ENCODE peak calls at places on chromosomes 11 and 22, in four cellular contexts. M is endodermal cell, R is fibroblast of lung, E is IMR-90. L is an unnamed sample.

GRCh38 chr11:61359541-61359940 is 2.1 kb downstream of the CYB561A3 start:
- DNase-seq in E (no peak), M (no peak), R (no peak), L (peak)

GRCh38 chr11:62004473-62004872 is 37.0 kb upstream of the FTH1 start:
- DNase-seq in R (peak), M (no peak), E (peak), L (peak)

GRCh38 chr22:48713266-48714205 is 1114.1 kb downstream of the BRD1 start:
- DNase-seq in R (no peak), M (peak), E (no peak), L (no peak)

GRCh38 chr22:47154621-47155081 is 392.2 kb downstream of the TBC1D22A start:
- DNase-seq in E (peak), M (no peak), R (peak), L (no peak)

GRCh38 chr22:26666035-26666338 is 8.6 kb downstream of the MIAT start:
- DNase-seq in M (no peak), E (peak), R (no peak), L (no peak)

GRCh38 chr11:9901931-9902330 is 238.1 kb downstream of the SWAP70 start:
- DNase-seq in M (no peak), E (no peak), R (no peak), L (no peak)

GRCh38 chr22:28477556-28477955 is 202.1 kb downstream of the TTC28 start:
- DNase-seq in E (no peak), M (no peak), R (no peak), L (no peak)

GRCh38 chr11:121291896-121292502 is 572 bp upstream of the SC5D start:
- DNase-seq in R (no peak), M (no peak), E (peak), L (no peak)

GRCh38 chr22:39543095-39543494 is 10.5 kb upstream of the RPS19BP1 start:
- DNase-seq in E (peak), R (no peak), M (peak), L (no peak)
- TF ChIP-seq CTCF in E (peak), R (peak), M (peak), L (peak)

DNA sequence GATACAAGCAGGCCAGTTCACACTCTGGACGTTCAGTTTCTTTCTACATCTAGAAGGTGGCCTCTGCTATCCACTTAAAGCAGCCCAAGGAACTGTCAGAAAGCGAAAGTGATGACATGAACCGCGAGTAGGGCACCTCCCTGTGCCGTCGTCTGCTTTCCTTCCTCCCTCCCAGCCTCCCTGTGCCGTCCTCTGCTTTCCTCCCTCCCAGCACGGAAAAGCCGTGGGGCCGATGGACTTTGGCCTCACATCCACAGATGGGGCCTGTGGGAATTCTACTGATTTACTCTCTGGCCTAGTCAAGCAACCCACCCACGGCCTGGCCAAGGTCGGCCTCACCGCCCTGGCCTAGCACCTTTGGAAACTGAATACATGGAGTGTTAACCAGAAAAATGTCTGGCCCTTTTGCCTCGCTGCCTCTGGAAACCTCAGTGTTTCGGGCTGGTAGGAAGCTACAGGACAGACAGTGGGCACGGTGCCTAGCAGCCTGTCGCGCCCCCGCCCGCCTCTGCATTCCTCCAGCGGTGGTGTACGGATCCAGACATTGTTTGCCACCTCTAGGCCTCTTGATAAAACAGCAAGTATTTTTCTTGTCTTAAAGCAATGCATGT is 14.2 kb downstream of the PEX26 start:
- DNase-seq in E (peak), M (no peak), R (peak), L (peak)
- H3K4me3 ChIP-seq in E (peak), M (no peak), R (peak), L (peak)

DNA sequence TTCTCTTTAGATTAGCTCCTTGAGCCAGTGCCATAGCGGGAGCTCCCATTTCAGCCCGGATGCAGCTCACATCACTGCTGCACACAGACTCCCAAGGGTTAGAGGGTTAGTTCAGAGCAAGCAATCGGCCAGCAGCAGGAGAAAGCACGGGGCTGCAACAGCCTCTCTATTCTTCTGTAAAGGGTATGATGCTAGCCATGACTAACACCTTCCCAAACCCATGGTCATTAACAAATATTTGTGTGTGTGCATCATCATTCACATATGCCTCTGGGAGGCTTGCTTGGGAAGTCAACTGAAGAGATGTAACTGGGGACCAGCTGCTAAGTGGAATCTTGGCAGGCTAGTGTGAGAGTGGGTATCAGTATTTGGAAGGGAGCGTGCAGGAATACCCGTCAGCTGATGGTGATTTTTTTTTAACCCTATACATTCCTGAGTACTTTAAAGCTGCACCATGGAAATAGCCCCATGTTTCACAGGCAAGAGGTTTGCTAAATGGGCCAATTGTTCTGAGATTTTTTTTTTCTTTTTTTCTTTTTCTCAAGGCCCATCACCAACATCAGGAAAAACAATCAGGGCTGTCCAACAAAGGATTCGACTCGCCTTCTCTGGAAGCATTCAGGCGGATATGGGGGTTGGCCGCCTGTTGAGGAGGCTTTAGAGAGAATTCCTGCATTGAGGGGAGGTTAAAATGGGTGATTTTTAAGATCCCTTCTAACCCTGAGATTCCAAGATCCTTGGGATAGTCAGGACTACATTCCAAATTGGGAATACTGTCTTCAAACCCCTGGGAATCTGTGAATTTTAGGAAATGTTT is 33.2 kb upstream of the CCDC89 start:
- DNase-seq in E (peak), M (peak), R (peak), L (peak)
- H3K9ac ChIP-seq in E (peak), M (no peak), R (peak), L (no peak)

GRCh38 chr11:66247801-66248200 is 20.6 kb upstream of the RAB1B start:
- DNase-seq in M (no peak), E (no peak), R (no peak), L (no peak)
- TF ChIP-seq CTCF in M (no peak), E (no peak), R (no peak), L (no peak)

DNA sequence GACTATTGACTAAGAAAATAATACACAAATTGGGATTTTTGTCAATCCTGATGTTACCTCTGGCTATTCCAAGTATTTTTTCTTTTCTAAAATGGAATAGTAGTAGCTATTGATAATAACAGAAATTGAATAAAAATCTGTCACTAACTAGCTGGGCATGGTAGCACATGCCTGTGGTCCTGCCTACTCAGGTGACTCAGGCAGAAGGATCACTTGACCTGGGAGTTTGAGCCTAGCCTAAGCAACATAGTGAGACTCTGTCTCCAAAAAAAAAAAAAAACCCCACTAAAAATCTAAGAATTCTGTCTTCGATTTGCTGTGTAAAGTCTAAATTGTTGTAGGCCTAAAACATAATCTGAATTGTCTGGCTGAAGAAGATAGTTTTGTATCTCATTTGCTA is 42.2 kb downstream of the FAM118A start:
- DNase-seq in E (no peak), M (no peak), R (no peak), L (no peak)
- H3K4me3 ChIP-seq in E (no peak), M (no peak), R (no peak), L (no peak)

DNA sequence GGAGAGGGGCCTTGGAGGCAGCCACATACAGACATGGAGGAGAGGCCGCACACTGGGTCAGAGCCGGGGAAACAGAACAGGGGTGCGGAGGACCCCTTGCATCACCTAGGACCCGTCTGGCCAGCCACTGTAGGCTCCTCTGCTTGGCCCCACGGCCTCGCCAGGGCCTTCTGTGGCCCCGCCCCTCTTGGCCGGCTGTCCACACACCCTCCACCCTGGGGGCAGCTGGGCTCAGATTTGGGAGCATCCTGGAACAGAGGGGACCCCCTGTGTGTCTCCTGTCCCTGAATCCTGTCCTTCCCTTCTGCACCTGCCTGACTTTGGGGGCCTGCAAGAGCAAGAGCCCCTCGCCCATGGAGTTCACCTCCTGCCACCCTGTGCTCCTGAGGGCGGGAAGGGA is 7.9 kb upstream of the TH start:
- DNase-seq in E (no peak), R (no peak), M (no peak), L (no peak)
- H3K9ac ChIP-seq in E (no peak), R (no peak), M (no peak), L (no peak)

DNA sequence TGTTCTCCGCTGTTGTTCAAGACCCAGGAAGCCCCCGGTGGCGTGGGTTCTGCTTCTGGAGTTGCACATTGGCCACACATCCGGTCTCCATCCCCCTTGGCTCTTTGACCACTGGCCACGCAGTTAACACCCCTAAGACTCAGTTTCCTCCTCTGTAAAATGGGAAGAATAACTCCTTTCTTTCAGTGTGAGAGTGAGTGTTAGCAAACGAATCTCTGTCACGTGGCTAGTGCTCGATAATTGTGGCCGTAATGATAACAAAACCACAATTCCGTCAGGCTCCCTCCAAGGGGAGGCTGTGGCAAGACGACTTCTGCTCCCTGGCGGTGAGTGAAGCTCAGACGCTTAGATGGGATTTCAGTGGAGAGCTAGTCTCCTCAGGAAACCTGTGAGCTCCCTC is 315.2 kb upstream of the B3GAT1 start:
- DNase-seq in R (no peak), E (no peak), M (no peak), L (no peak)
- TF ChIP-seq CTCF in R (no peak), E (no peak), M (no peak), L (no peak)

GRCh38 chr22:50085211-50085999 is at the start of gene MLC1:
- DNase-seq in M (peak), R (peak), E (peak), L (no peak)
- H3K4me3 ChIP-seq in M (no peak), R (no peak), E (no peak), L (no peak)